ENCODE peak calls at places on chromosome 20, in six cellular contexts. One of them, this sample, is unnamed. For H3K4me1, the result is how much of the 10 kb centered on the place peaks cover.

GRCh38 chr20:2558581-2559301 is 22.4 kb downstream of the TMC2 start:
- DNase-seq in keratinocyte: no peak
- DNase-seq in left ventricle myocardium inferior: no peak
- DNase-seq in CD8-positive, alpha-beta memory T cell: no peak
- DNase-seq in heart left ventricle: no peak
- DNase-seq in mucosa of descending colon: no peak
- DNase-seq in this sample: no peak

GRCh38 chr20:61161649-61162210 is 90.3 kb upstream of the CDH4 start:
- DNase-seq in left ventricle myocardium inferior: no peak
- DNase-seq in keratinocyte: no peak
- DNase-seq in CD8-positive, alpha-beta memory T cell: no peak
- DNase-seq in mucosa of descending colon: no peak
- DNase-seq in heart left ventricle: no peak
- DNase-seq in this sample: no peak

GRCh38 chr20:4261333-4262284 is 246.3 kb upstream of the RNF24 start:
- DNase-seq in mucosa of descending colon: no peak
- DNase-seq in left ventricle myocardium inferior: no peak
- DNase-seq in heart left ventricle: no peak
- DNase-seq in keratinocyte: no peak
- DNase-seq in CD8-positive, alpha-beta memory T cell: no peak
- DNase-seq in this sample: no peak

GRCh38 chr20:3871549-3872265 is 17.5 kb upstream of the PANK2 start:
- DNase-seq in mucosa of descending colon: no peak
- DNase-seq in keratinocyte: no peak
- DNase-seq in left ventricle myocardium inferior: no peak
- DNase-seq in heart left ventricle: no peak
- DNase-seq in CD8-positive, alpha-beta memory T cell: no peak
- DNase-seq in this sample: no peak

GRCh38 chr20:47318027-47318595 is 38.4 kb downstream of the ZMYND8 start:
- DNase-seq in CD8-positive, alpha-beta memory T cell: no peak
- DNase-seq in heart left ventricle: no peak
- DNase-seq in keratinocyte: peak
- DNase-seq in mucosa of descending colon: peak
- DNase-seq in left ventricle myocardium inferior: no peak
- DNase-seq in this sample: no peak

GRCh38 chr20:47489448-47489872 is 12.2 kb upstream of the NCOA3 start:
- DNase-seq in keratinocyte: no peak
- DNase-seq in CD8-positive, alpha-beta memory T cell: peak
- DNase-seq in left ventricle myocardium inferior: no peak
- DNase-seq in heart left ventricle: peak
- DNase-seq in mucosa of descending colon: peak
- DNase-seq in this sample: no peak

GRCh38 chr20:37567331-37567665 is 39.6 kb upstream of the BLCAP start:
- DNase-seq in CD8-positive, alpha-beta memory T cell: no peak
- DNase-seq in left ventricle myocardium inferior: no peak
- DNase-seq in mucosa of descending colon: no peak
- DNase-seq in keratinocyte: no peak
- DNase-seq in heart left ventricle: no peak
- DNase-seq in this sample: no peak

GRCh38 chr20:54208492-54209044 is 681 bp downstream of the PFDN4 start:
- DNase-seq in keratinocyte: no peak
- DNase-seq in mucosa of descending colon: no peak
- DNase-seq in heart left ventricle: no peak
- DNase-seq in CD8-positive, alpha-beta memory T cell: no peak
- DNase-seq in left ventricle myocardium inferior: no peak
- DNase-seq in this sample: no peak

GRCh38 chr20:22063753-22064152 is 358.3 kb downstream of the PAX1 start:
- DNase-seq in heart left ventricle: no peak
- DNase-seq in CD8-positive, alpha-beta memory T cell: no peak
- DNase-seq in keratinocyte: no peak
- DNase-seq in left ventricle myocardium inferior: no peak
- DNase-seq in mucosa of descending colon: no peak
- DNase-seq in this sample: no peak

GRCh38 chr20:50169329-50169823 is 15.9 kb upstream of the PEDS1 start:
- DNase-seq in CD8-positive, alpha-beta memory T cell: peak
- DNase-seq in keratinocyte: no peak
- DNase-seq in left ventricle myocardium inferior: peak
- DNase-seq in heart left ventricle: peak
- DNase-seq in mucosa of descending colon: peak
- DNase-seq in this sample: peak

GRCh38 chr20:15862178-15862577 is 711.1 kb downstream of the KIF16B start:
- DNase-seq in mucosa of descending colon: peak
- DNase-seq in CD8-positive, alpha-beta memory T cell: no peak
- DNase-seq in left ventricle myocardium inferior: no peak
- DNase-seq in heart left ventricle: no peak
- DNase-seq in keratinocyte: no peak
- DNase-seq in this sample: no peak

GRCh38 chr20:23094213-23094896 is 8.2 kb upstream of the CD93 start:
- DNase-seq in mucosa of descending colon: no peak
- DNase-seq in CD8-positive, alpha-beta memory T cell: no peak
- DNase-seq in heart left ventricle: no peak
- DNase-seq in keratinocyte: no peak
- DNase-seq in left ventricle myocardium inferior: no peak
- DNase-seq in this sample: no peak

GRCh38 chr20:31595654-31596411 is 9.3 kb upstream of the ID1 start:
- DNase-seq in CD8-positive, alpha-beta memory T cell: no peak
- DNase-seq in left ventricle myocardium inferior: peak
- DNase-seq in heart left ventricle: peak
- DNase-seq in keratinocyte: peak
- DNase-seq in mucosa of descending colon: peak
- DNase-seq in this sample: peak

GRCh38 chr20:54174452-54175175 is 828 bp upstream of the CYP24A1 start:
- DNase-seq in mucosa of descending colon: no peak
- DNase-seq in keratinocyte: no peak
- DNase-seq in CD8-positive, alpha-beta memory T cell: no peak
- DNase-seq in left ventricle myocardium inferior: no peak
- DNase-seq in heart left ventricle: no peak
- DNase-seq in this sample: no peak

GRCh38 chr20:22411568-22412450 is 172.6 kb downstream of the FOXA2 start:
- DNase-seq in mucosa of descending colon: peak
- DNase-seq in keratinocyte: no peak
- DNase-seq in left ventricle myocardium inferior: peak
- DNase-seq in heart left ventricle: no peak
- DNase-seq in CD8-positive, alpha-beta memory T cell: no peak
- DNase-seq in this sample: peak

DNA sequence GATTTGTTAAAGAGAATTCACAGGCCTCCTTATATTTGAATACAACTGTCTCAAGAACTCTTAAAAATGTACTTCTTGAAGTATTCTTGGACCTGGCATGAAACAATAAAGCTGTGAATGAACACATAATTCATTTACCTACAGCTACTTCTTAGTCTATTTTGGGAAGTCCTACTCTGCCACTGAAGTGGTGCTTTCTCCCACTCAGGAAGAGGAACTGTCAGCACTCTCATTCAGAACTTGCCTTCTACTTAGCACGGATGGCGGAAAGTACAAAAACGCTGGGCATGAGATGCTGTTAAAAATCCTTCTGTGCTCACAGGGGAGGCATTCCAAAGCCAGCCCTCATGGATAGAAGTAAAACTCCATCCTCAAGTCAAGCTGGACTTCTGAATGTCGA is 144.8 kb upstream of the LAMP5 start:
- DNase-seq in mucosa of descending colon: no peak
- DNase-seq in heart left ventricle: no peak
- DNase-seq in left ventricle myocardium inferior: no peak
- DNase-seq in keratinocyte: no peak
- DNase-seq in CD8-positive, alpha-beta memory T cell: no peak
- DNase-seq in this sample: no peak
- H3K4me1 ChIP-seq in mucosa of descending colon: under half
- H3K4me1 ChIP-seq in heart left ventricle: under half
- H3K4me1 ChIP-seq in left ventricle myocardium inferior: under half
- H3K4me1 ChIP-seq in keratinocyte: under half
- H3K4me1 ChIP-seq in CD8-positive, alpha-beta memory T cell: under half
- H3K4me1 ChIP-seq in this sample: under half

DNA sequence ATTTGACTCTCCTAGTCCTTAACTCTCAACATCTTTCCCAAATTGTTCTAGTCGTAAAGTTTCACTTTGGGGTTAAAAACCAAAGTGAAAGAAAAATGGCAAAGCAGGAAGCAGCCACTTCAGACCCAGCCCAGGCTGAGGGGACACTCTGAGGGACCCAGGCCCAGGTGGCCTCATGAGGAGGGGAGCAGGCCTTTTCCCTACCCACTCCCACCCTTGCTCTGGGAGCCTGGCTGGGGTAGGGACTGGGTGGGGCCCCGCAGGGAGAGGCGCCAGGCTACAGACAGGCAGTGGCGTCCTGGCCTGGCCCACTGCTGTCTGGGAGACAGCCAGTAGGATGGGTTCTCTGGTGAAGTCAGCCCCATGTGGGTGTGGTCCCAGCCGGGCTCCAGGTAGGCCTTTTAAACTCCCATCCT is 68.7 kb upstream of the MYL9 start:
- DNase-seq in keratinocyte: no peak
- DNase-seq in left ventricle myocardium inferior: peak
- DNase-seq in heart left ventricle: peak
- DNase-seq in mucosa of descending colon: peak
- DNase-seq in CD8-positive, alpha-beta memory T cell: no peak
- DNase-seq in this sample: peak
- H3K4me1 ChIP-seq in keratinocyte: under half
- H3K4me1 ChIP-seq in left ventricle myocardium inferior: half or more
- H3K4me1 ChIP-seq in heart left ventricle: half or more
- H3K4me1 ChIP-seq in mucosa of descending colon: under half
- H3K4me1 ChIP-seq in CD8-positive, alpha-beta memory T cell: under half
- H3K4me1 ChIP-seq in this sample: under half

DNA sequence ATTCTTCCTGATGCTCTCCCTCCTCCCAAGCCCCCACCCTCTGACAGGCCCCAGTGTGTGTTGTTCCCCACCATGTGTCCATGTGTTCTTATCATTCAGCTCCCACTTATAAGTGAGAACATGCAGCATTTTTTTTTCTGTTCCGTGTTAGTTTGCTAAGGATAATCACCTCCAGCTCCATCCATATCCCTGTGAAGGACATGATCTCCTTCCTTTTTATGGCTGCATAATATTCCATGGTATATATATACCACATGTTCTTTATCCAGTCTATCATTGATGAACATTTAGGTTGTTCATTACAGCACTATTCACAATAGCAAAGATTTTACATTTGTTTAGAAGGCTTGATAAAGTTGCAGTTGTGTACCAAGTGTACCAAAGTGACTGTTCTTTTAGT is 57.9 kb downstream of the KCNS1 start:
- DNase-seq in heart left ventricle: no peak
- DNase-seq in CD8-positive, alpha-beta memory T cell: no peak
- DNase-seq in left ventricle myocardium inferior: no peak
- DNase-seq in mucosa of descending colon: no peak
- DNase-seq in keratinocyte: no peak
- DNase-seq in this sample: no peak
- H3K4me1 ChIP-seq in heart left ventricle: under half
- H3K4me1 ChIP-seq in CD8-positive, alpha-beta memory T cell: under half
- H3K4me1 ChIP-seq in left ventricle myocardium inferior: under half
- H3K4me1 ChIP-seq in mucosa of descending colon: under half
- H3K4me1 ChIP-seq in keratinocyte: under half
- H3K4me1 ChIP-seq in this sample: under half

GRCh38 chr20:24132246-24132645 is 143.7 kb upstream of the GGTLC1 start:
- DNase-seq in mucosa of descending colon: no peak
- DNase-seq in heart left ventricle: no peak
- DNase-seq in keratinocyte: no peak
- DNase-seq in CD8-positive, alpha-beta memory T cell: no peak
- DNase-seq in left ventricle myocardium inferior: no peak
- DNase-seq in this sample: no peak

GRCh38 chr20:24134930-24135329 is 146.4 kb upstream of the GGTLC1 start:
- DNase-seq in keratinocyte: no peak
- DNase-seq in heart left ventricle: no peak
- DNase-seq in mucosa of descending colon: no peak
- DNase-seq in CD8-positive, alpha-beta memory T cell: no peak
- DNase-seq in left ventricle myocardium inferior: no peak
- DNase-seq in this sample: no peak

GRCh38 chr20:24131281-24131680 is 142.7 kb upstream of the GGTLC1 start:
- DNase-seq in keratinocyte: no peak
- DNase-seq in mucosa of descending colon: no peak
- DNase-seq in heart left ventricle: no peak
- DNase-seq in CD8-positive, alpha-beta memory T cell: no peak
- DNase-seq in left ventricle myocardium inferior: no peak
- DNase-seq in this sample: no peak

GRCh38 chr20:24134284-24134683 is 145.7 kb upstream of the GGTLC1 start:
- DNase-seq in CD8-positive, alpha-beta memory T cell: no peak
- DNase-seq in left ventricle myocardium inferior: no peak
- DNase-seq in heart left ventricle: no peak
- DNase-seq in mucosa of descending colon: no peak
- DNase-seq in keratinocyte: no peak
- DNase-seq in this sample: no peak

DNA sequence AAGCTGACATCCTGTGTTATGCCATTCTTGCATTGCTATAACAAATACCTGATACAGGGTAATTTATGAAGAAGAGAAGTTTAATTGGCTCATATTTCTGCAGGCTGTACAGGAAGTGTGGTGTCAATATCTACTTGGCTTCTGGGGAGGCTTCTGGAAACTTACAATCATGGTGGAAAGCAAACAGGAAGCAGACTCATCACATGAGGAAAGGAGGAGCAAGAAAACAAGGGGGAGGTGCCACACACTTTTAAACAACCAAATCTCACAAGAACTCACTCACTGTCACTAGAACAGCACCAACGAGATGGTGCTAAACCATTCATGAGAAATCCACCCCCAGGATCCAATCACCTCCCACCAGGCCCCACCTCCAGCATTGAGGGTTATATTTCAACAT is 143.1 kb upstream of the GGTLC1 start:
- DNase-seq in keratinocyte: peak
- DNase-seq in heart left ventricle: no peak
- DNase-seq in mucosa of descending colon: no peak
- DNase-seq in left ventricle myocardium inferior: no peak
- DNase-seq in CD8-positive, alpha-beta memory T cell: no peak
- DNase-seq in this sample: no peak
- H3K4me1 ChIP-seq in keratinocyte: under half
- H3K4me1 ChIP-seq in heart left ventricle: under half
- H3K4me1 ChIP-seq in mucosa of descending colon: under half
- H3K4me1 ChIP-seq in left ventricle myocardium inferior: under half
- H3K4me1 ChIP-seq in CD8-positive, alpha-beta memory T cell: under half
- H3K4me1 ChIP-seq in this sample: under half

GRCh38 chr20:62629864-62630470 is 12.3 kb upstream of the SLCO4A1 start:
- DNase-seq in mucosa of descending colon: no peak
- DNase-seq in heart left ventricle: no peak
- DNase-seq in left ventricle myocardium inferior: no peak
- DNase-seq in CD8-positive, alpha-beta memory T cell: no peak
- DNase-seq in keratinocyte: no peak
- DNase-seq in this sample: peak
- H3K4me1 ChIP-seq in mucosa of descending colon: under half
- H3K4me1 ChIP-seq in heart left ventricle: under half
- H3K4me1 ChIP-seq in left ventricle myocardium inferior: under half
- H3K4me1 ChIP-seq in CD8-positive, alpha-beta memory T cell: under half
- H3K4me1 ChIP-seq in keratinocyte: under half
- H3K4me1 ChIP-seq in this sample: under half

GRCh38 chr20:48777821-48778220 is 50.0 kb downstream of the PREX1 start:
- DNase-seq in heart left ventricle: no peak
- DNase-seq in mucosa of descending colon: no peak
- DNase-seq in CD8-positive, alpha-beta memory T cell: no peak
- DNase-seq in keratinocyte: no peak
- DNase-seq in left ventricle myocardium inferior: no peak
- DNase-seq in this sample: no peak
- H3K4me1 ChIP-seq in heart left ventricle: under half
- H3K4me1 ChIP-seq in mucosa of descending colon: under half
- H3K4me1 ChIP-seq in CD8-positive, alpha-beta memory T cell: half or more
- H3K4me1 ChIP-seq in keratinocyte: under half
- H3K4me1 ChIP-seq in left ventricle myocardium inferior: under half
- H3K4me1 ChIP-seq in this sample: under half

This sample was measured in right lobe of liver.